ENCODE peak calls at places on chromosome X, in six cellular contexts. U, T, E, B, F and D are unnamed samples.

GRCh38 chrX:68807818-68808217 is 21.0 kb upstream of the EFNB1 start:
- DNase-seq in F (peak), U (no peak), B (no peak), T (no peak), E (no peak), D (no peak)

GRCh38 chrX:154607370-154607769 is 11.7 kb downstream of the CTAG1B start:
- DNase-seq in F (no peak), E (no peak), B (no peak), T (no peak), U (no peak), D (no peak)

GRCh38 chrX:41889317-41890025 is 33.9 kb downstream of the CASK start:
- DNase-seq in E (no peak), B (no peak), T (no peak), F (peak), U (no peak), D (no peak)

GRCh38 chrX:74536142-74537010 is 78.0 kb downstream of the RLIM start:
- DNase-seq in F (peak), U (peak), E (peak), T (peak), B (peak), D (peak)

GRCh38 chrX:80766916-80767315 is 42.8 kb downstream of the BRWD3 start:
- DNase-seq in F (no peak), T (no peak), E (no peak), B (no peak), U (no peak), D (no peak)

GRCh38 chrX:48971325-48972213 is at the start of gene KCND1:
- DNase-seq in T (peak), B (peak), U (no peak), F (peak), E (peak), D (no peak)

GRCh38 chrX:20139966-20140365 is 1.7 kb downstream of the EIF1AX start:
- DNase-seq in B (no peak), F (peak), E (no peak), T (no peak), U (no peak), D (no peak)

GRCh38 chrX:109954333-109954732 is 48.6 kb upstream of the TMEM164 start:
- DNase-seq in T (no peak), B (no peak), E (no peak), U (no peak), F (peak), D (no peak)

GRCh38 chrX:112664928-112665327 is 14.8 kb downstream of the LHFPL1 start:
- DNase-seq in B (no peak), T (no peak), F (no peak), U (no peak), E (no peak), D (no peak)

GRCh38 chrX:111779582-111779981 is 96.4 kb upstream of the TRPC5OS start:
- DNase-seq in F (peak), B (no peak), T (no peak), E (no peak), U (no peak), D (no peak)

GRCh38 chrX:53003111-53003510 is 44.8 kb upstream of the FAM156A start:
- DNase-seq in E (no peak), B (no peak), F (no peak), T (no peak), U (no peak), D (no peak)

GRCh38 chrX:9884031-9884779 is 83.0 kb upstream of the CLDN34 start:
- DNase-seq in U (no peak), E (no peak), T (peak), F (no peak), B (no peak), D (no peak)

GRCh38 chrX:29535212-29536162 is 679.9 kb upstream of the MAGEB2 start:
- DNase-seq in E (no peak), F (peak), T (no peak), B (no peak), U (no peak), D (no peak)

GRCh38 chrX:31420711-31421151 is 348.9 kb upstream of the FTHL17 start:
- DNase-seq in E (no peak), U (no peak), B (no peak), T (no peak), F (peak), D (no peak)

GRCh38 chrX:28586891-28587635 is at the start of gene IL1RAPL1:
- DNase-seq in B (no peak), U (no peak), F (peak), E (peak), T (no peak), D (no peak)

GRCh38 chrX:70592091-70592490 is 147.5 kb downstream of the DLG3 start:
- DNase-seq in U (no peak), F (peak), E (no peak), B (no peak), T (no peak), D (no peak)

GRCh38 chrX:155056471-155056870 is 14.5 kb downstream of the CMC4 start:
- DNase-seq in F (no peak), B (no peak), T (no peak), U (no peak), E (no peak), D (no peak)

GRCh38 chrX:24149346-24150050 is at the start of gene ZFX:
- DNase-seq in U (peak), E (peak), B (peak), F (peak), T (peak), D (no peak)

GRCh38 chrX:28920554-28920953 is 333.3 kb downstream of the IL1RAPL1 start:
- DNase-seq in B (no peak), U (no peak), E (no peak), T (no peak), F (no peak), D (no peak)

GRCh38 chrX:56281789-56282188 is 49.6 kb downstream of the KLF8 start:
- DNase-seq in U (no peak), B (no peak), T (no peak), E (no peak), F (peak), D (no peak)

GRCh38 chrX:78574306-78574705 is 84.8 kb downstream of the RTL3 start:
- DNase-seq in T (no peak), U (no peak), B (no peak), F (no peak), E (no peak), D (no peak)

GRCh38 chrX:25523574-25523973 is 507.8 kb upstream of the ARX start:
- DNase-seq in E (peak), B (no peak), U (no peak), T (no peak), F (peak), D (no peak)

GRCh38 chrX:9341305-9342201 is 123.3 kb upstream of the TBL1X start:
- DNase-seq in T (peak), F (peak), B (peak), U (peak), E (peak), D (no peak)

GRCh38 chrX:13377537-13377936 is 57.7 kb upstream of the ATXN3L start:
- DNase-seq in T (peak), E (no peak), F (peak), B (no peak), U (no peak), D (peak)

GRCh38 chrX:112774142-112774541 is 66.5 kb downstream of the AMOT start:
- DNase-seq in T (no peak), U (no peak), F (no peak), B (no peak), E (no peak), D (no peak)

GRCh38 chrX:34770511-34770910 is 113.4 kb upstream of the TMEM47 start:
- DNase-seq in E (no peak), F (peak), U (no peak), T (no peak), B (no peak), D (no peak)

GRCh38 chrX:69066966-69067525 is 98.2 kb downstream of the PJA1 start:
- DNase-seq in B (no peak), U (no peak), F (peak), T (no peak), E (no peak), D (no peak)

GRCh38 chrX:151878574-151878973 is 34.1 kb upstream of the MAGEA4 start:
- DNase-seq in B (no peak), U (no peak), T (no peak), F (no peak), E (no peak), D (no peak)

GRCh38 chrX:39869846-39870601 is 227.7 kb downstream of the BCOR start:
- DNase-seq in T (no peak), E (no peak), U (peak), B (no peak), F (peak), D (no peak)

GRCh38 chrX:131854586-131854985 is 168.5 kb upstream of the STK26 start:
- DNase-seq in U (no peak), F (peak), T (no peak), E (no peak), B (no peak), D (no peak)
- TF ChIP-seq CTCF in U (peak), F (no peak), T (no peak), E (peak), B (no peak), D (peak)

GRCh38 chrX:121333942-121334341 is 286.5 kb downstream of the GLUD2 start:
- DNase-seq in T (no peak), F (peak), B (no peak), E (no peak), U (no peak), D (no peak)
- TF ChIP-seq CTCF in T (no peak), F (no peak), B (no peak), E (no peak), U (no peak), D (peak)

DNA sequence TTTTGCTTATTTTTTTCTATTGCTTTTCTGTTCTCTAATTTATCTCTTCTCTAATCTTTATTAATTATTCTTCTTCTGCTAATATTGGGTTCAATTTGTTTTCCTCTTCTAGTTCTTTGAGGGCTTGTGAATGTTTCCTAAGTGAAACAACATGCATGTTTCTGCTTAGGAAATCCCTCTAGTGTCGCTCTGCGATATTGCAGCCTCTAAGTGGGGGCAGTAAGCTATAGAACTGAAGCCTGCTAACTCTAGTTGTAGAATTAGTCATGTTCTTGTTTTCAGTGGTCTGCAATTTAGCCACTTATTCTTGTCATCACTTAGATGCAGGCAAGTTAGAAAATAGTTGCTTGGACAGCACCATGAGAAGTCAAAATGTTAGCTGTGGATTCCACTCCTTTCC is 222.6 kb downstream of the SPIN4 start:
- DNase-seq in F (peak), T (no peak), U (peak), E (peak), B (no peak), D (no peak)
- TF ChIP-seq CTCF in F (peak), T (no peak), U (peak), E (peak), B (peak), D (no peak)

DNA sequence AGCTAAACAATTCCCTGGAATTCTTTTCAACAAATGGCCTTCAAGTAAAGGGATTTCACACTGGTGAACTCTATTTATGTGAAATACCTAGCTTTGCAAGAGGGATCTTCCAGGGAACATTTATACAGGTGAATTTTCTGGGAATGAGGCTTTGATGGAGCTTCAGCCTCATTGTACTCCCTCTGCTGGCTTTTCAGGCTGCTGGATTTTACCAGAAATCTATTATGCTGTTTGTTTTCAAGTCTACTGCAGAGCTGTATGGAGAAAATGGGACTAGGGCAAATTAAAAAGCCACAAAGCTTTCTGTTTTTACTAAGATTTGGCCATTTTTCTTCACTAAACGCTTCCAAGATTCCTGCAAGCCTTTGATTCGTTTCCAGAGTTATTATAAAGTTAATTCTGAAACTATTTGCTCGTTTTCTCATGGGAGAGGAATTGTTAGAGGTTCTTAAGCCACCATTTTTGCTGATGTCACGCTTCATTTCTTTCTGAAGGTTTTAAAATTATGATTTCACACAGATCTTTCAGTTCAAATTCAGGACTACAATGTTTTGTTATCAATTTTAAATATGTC is 31.6 kb downstream of the KDM6A start:
- DNase-seq in U (no peak), F (no peak), E (no peak), B (no peak), T (no peak), D (no peak)
- TF ChIP-seq CTCF in U (no peak), F (peak), E (no peak), B (no peak), T (no peak), D (no peak)

GRCh38 chrX:15566244-15566643 is 34.5 kb downstream of the ACE2 start:
- DNase-seq in T (no peak), U (no peak), E (no peak), F (no peak), B (no peak), D (no peak)
- TF ChIP-seq CTCF in T (no peak), U (no peak), E (peak), F (peak), B (no peak), D (no peak)

GRCh38 chrX:96182366-96182765 is 502.3 kb upstream of the DIAPH2 start:
- DNase-seq in E (peak), U (no peak), F (peak), T (no peak), B (no peak), D (no peak)
- TF ChIP-seq CTCF in E (peak), U (no peak), F (peak), T (peak), B (no peak), D (peak)

GRCh38 chrX:57752866-57753265 is 72.8 kb upstream of the NLRP2B start:
- DNase-seq in E (no peak), F (no peak), B (no peak), U (no peak), T (no peak), D (no peak)
- TF ChIP-seq CTCF in E (no peak), F (no peak), B (no peak), U (no peak), T (no peak), D (no peak)

DNA sequence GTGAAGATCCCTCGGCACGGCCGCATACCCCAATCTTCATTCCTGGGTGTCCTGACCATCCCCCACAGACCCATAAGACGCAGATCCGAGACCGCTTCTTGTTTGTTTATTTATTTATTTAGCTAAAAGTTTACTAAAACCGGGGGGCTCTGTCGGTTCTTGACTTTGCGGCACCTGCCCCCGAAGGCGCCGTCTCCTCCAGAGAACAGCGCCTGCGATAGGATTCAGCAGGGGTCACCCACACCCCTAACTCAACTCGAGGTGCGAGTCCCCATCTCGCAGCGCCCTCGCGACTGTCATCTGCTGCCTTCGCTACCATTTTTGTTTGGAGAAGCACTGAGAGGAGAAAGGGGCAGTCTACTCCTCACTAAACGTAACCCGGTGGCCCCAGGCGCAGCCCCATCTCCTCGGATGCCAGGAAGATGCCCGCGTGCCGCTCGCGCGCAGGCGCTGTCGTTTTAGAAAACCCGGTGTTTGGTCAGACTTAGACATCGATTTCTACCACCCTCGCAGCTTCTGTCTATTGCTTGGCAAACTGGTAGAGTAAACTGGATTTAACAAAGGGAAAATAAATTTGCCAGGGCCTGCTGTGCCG is 18.9 kb upstream of the GPR101 start:
- DNase-seq in U (peak), E (peak), B (no peak), F (no peak), T (no peak), D (no peak)
- TF ChIP-seq CTCF in U (peak), E (no peak), B (no peak), F (no peak), T (peak), D (no peak)

DNA sequence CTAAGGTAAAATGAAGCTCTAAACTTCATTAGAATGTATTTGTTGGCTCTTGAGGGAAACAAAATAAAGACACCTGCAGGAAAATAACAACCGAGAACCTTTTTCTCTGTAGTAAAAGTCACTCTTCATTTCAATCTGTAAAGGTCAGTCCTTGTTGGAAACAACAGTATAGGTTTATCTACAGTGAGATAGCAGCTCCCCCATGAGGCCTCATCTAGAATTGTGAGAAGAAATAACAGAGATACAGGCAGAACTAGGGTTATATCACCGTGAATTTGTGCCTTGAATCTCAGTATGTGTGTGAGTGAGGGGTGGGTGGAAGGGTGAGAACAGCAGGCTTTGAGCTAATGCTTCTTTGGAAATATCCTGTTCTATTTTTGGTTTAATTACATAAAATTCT is 107.8 kb upstream of the FMR1 start:
- DNase-seq in T (no peak), E (no peak), U (no peak), B (no peak), F (peak), D (no peak)
- TF ChIP-seq CTCF in T (no peak), E (peak), U (no peak), B (peak), F (peak), D (peak)